ENCODE peak calls at places on chromosomes 3 and 15, in six cellular contexts. D is body of pancreas, R is spleen, Z is uterus, O is ovary, F is IMR-90. Q is an unnamed sample. For H3K4me1, the result is how much of the 10 kb centered on the place peaks cover.

GRCh38 chr3:67946446-67946845 is 292.0 kb upstream of the SUCLG2 start:
- DNase-seq in F (peak), Z (no peak), D (no peak), R (no peak), O (no peak), Q (no peak)

GRCh38 chr3:114624676-114625181 is 330.9 kb downstream of the TIGIT start:
- DNase-seq in R (peak), Z (peak), O (peak), F (peak), D (peak), Q (peak)

GRCh38 chr3:63967675-63968611 is 55.4 kb downstream of the PSMD6 start:
- DNase-seq in Z (peak), R (peak), O (peak), D (peak), F (peak), Q (peak)

GRCh38 chr3:12147263-12147780 is 11.4 kb downstream of the TIMP4 start:
- DNase-seq in F (no peak), Z (no peak), O (no peak), D (no peak), R (no peak), Q (no peak)

GRCh38 chr3:13365390-13366379 is 54.4 kb downstream of the NUP210 start:
- DNase-seq in D (no peak), R (no peak), O (no peak), F (no peak), Z (no peak), Q (no peak)

GRCh38 chr3:141108002-141108401 is 56.9 kb downstream of the SPSB4 start:
- DNase-seq in R (no peak), Z (no peak), F (no peak), D (peak), O (no peak), Q (no peak)

GRCh38 chr15:52672661-52673060 is 6.5 kb downstream of the ATOSA start:
- DNase-seq in D (no peak), Z (no peak), R (no peak), F (no peak), O (no peak), Q (no peak)

GRCh38 chr15:62894322-62895085 is 148.0 kb upstream of the TPM1 start:
- DNase-seq in O (no peak), F (peak), Z (no peak), R (no peak), D (no peak), Q (no peak)

GRCh38 chr15:50163719-50164410 is 18.1 kb upstream of the SLC27A2 start:
- DNase-seq in D (no peak), R (no peak), Z (no peak), F (no peak), O (no peak), Q (no peak)

GRCh38 chr15:41934843-41935242 is 37.5 kb downstream of the EHD4 start:
- DNase-seq in Z (no peak), D (no peak), F (no peak), O (no peak), R (peak), Q (peak)

GRCh38 chr3:152175576-152175883 is 93.2 kb upstream of the MBNL1 start:
- DNase-seq in O (no peak), F (peak), R (no peak), Z (no peak), D (no peak), Q (no peak)

GRCh38 chr3:101938262-101938847 is 89.0 kb downstream of the NFKBIZ start:
- DNase-seq in D (no peak), Z (no peak), F (no peak), O (no peak), R (no peak), Q (no peak)

GRCh38 chr15:26126070-26126469 is 262.9 kb upstream of the ATP10A start:
- DNase-seq in Z (no peak), R (no peak), D (peak), F (no peak), O (no peak), Q (no peak)

GRCh38 chr15:40815042-40815678 is 7.9 kb upstream of the DNAJC17 start:
- DNase-seq in F (no peak), D (peak), R (no peak), Z (no peak), O (peak), Q (peak)

GRCh38 chr3:12472796-12473195 is 11.5 kb upstream of the TSEN2 start:
- DNase-seq in F (no peak), Z (no peak), R (no peak), O (no peak), D (no peak), Q (no peak)

GRCh38 chr3:130517541-130517940 is 564 bp downstream of the COL6A6 start:
- DNase-seq in R (no peak), F (no peak), Z (no peak), D (no peak), O (no peak), Q (no peak)

GRCh38 chr3:10121064-10121463 is 5.6 kb downstream of the BRK1 start:
- DNase-seq in O (no peak), D (no peak), R (no peak), F (no peak), Z (no peak), Q (no peak)

GRCh38 chr3:113255100-113255853 is 43.9 kb downstream of the BOC start:
- DNase-seq in D (no peak), R (no peak), Z (no peak), O (peak), F (peak), Q (peak)

GRCh38 chr3:49930922-49931321 is 1.3 kb upstream of the MON1A start:
- DNase-seq in R (no peak), O (no peak), D (no peak), Z (no peak), F (no peak), Q (peak)

GRCh38 chr3:126570103-126570541 is 11.4 kb upstream of the C3orf22 start:
- DNase-seq in O (no peak), R (no peak), D (no peak), F (no peak), Z (no peak), Q (no peak)

GRCh38 chr3:42490243-42490642 is 12.2 kb upstream of the VIPR1 start:
- DNase-seq in D (peak), R (no peak), Z (no peak), O (peak), F (no peak), Q (peak)

GRCh38 chr3:124429129-124429815 is 301.0 kb upstream of the UMPS start:
- DNase-seq in D (no peak), O (no peak), F (peak), Z (no peak), R (no peak), Q (no peak)

GRCh38 chr3:11498174-11498573 is 145.5 kb downstream of the VGLL4 start:
- DNase-seq in F (no peak), R (no peak), O (no peak), D (no peak), Z (no peak), Q (no peak)

GRCh38 chr3:33581666-33582065 is 136.4 kb downstream of the CLASP2 start:
- DNase-seq in Z (no peak), D (no peak), R (no peak), F (no peak), O (no peak), Q (no peak)
- H3K4me1 ChIP-seq in Z (under half), D (under half), R (under half), F (under half), O (under half), Q (under half)

GRCh38 chr3:72398781-72399180 is 449.5 kb downstream of the SHQ1 start:
- DNase-seq in D (no peak), F (no peak), O (no peak), R (no peak), Z (no peak), Q (no peak)
- TF ChIP-seq POLR2A in D (no peak), F (no peak), O (no peak), R (no peak), Z (no peak), Q (no peak)

GRCh38 chr3:184594386-184595035 is 32.9 kb downstream of the EPHB3 start:
- DNase-seq in R (peak), Z (peak), O (no peak), F (no peak), D (no peak), Q (no peak)

GRCh38 chr3:184593923-184594303 is 32.3 kb downstream of the EPHB3 start:
- DNase-seq in O (no peak), F (no peak), Z (no peak), D (no peak), R (no peak), Q (no peak)

GRCh38 chr3:184596233-184596632 is 34.6 kb downstream of the EPHB3 start:
- DNase-seq in F (no peak), D (no peak), Z (no peak), R (no peak), O (no peak), Q (no peak)

GRCh38 chr3:184596886-184597575 is 35.4 kb downstream of the EPHB3 start:
- DNase-seq in Z (no peak), F (no peak), O (no peak), R (no peak), D (no peak), Q (no peak)

GRCh38 chr3:184595726-184596125 is 34.1 kb downstream of the EPHB3 start:
- DNase-seq in D (no peak), Z (no peak), F (no peak), O (no peak), R (no peak), Q (no peak)
- H3K4me1 ChIP-seq in D (under half), Z (under half), F (under half), O (under half), R (under half), Q (under half)

DNA sequence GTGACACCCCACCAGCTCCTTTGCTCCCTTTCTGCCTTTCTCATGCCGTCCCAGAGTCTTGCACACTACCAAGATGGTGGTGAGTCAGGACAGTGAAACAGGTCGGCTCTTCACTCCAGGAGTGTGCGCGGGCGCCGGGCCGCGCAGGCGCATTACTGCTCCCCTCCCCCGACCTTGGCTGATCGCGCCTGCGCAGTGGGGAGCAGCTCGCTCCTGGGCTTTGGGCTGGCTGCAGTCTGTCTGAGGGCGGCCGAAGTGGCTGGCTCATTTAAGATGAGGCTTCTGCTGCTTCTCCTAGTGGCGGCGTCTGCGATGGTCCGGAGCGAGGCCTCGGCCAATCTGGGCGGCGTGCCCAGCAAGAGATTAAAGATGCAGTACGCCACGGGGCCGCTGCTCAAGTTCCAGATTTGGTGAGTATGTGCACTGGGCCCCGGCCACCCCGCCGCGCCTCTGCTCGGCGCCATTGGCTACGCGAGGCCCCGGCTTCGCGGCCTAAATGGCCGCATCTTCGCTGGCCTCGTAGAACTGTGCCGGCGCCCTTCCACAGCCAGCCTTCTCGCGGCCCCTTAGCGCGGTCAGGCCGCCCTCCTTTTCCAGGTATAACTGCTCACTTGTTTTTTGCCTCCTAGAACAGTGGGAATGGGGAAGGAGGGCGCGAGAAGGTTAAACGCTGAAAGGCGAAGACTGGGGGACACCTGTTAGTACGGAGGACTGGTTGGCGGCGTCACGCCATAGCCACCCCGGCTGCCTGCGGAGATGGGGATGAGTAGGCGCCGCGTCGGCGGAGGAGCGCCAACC is at the start of gene SELENOT:
- DNase-seq in Z (peak), D (peak), O (peak), F (peak), R (peak), Q (peak)
- TF ChIP-seq POLR2A in Z (peak), D (peak), O (peak), F (peak), R (peak), Q (peak)

DNA sequence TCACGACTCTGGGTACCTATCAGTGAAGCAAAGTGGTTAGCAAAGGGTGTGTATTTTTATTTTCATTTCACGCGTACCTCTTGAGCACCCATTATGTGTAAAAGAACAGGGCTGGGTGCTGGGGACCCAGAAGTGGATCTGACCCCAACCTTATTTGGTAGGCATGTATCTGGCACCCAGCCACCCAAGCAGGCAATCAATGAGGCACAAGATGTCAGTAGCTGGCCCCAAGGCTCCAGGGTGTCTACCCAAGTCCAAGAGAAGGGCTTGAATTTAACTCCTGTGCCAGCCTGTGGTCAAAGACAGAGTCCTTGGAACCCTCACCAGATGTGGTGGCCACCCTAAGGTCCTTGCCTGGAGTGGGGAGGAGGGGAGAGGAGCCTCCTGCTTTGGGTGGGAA is 5.7 kb downstream of the PLEKHO2 start:
- DNase-seq in F (no peak), R (no peak), Z (no peak), O (no peak), D (no peak), Q (peak)
- H3K4me1 ChIP-seq in F (under half), R (half or more), Z (under half), O (under half), D (under half), Q (half or more)

GRCh38 chr3:155872904-155873646 is 2.6 kb downstream of the GMPS start:
- DNase-seq in Z (no peak), F (no peak), R (no peak), O (no peak), D (no peak), Q (no peak)

GRCh38 chr3:155871746-155872158 is 1.3 kb downstream of the GMPS start:
- DNase-seq in D (no peak), O (no peak), R (no peak), Z (no peak), F (peak), Q (no peak)

GRCh38 chr3:155870945-155871745 is 695 bp downstream of the GMPS start:
- DNase-seq in D (peak), R (peak), F (no peak), Z (peak), O (peak), Q (peak)

GRCh38 chr3:155869664-155870063 is 786 bp upstream of the GMPS start:
- DNase-seq in R (no peak), O (no peak), Z (no peak), D (no peak), F (no peak), Q (no peak)

DNA sequence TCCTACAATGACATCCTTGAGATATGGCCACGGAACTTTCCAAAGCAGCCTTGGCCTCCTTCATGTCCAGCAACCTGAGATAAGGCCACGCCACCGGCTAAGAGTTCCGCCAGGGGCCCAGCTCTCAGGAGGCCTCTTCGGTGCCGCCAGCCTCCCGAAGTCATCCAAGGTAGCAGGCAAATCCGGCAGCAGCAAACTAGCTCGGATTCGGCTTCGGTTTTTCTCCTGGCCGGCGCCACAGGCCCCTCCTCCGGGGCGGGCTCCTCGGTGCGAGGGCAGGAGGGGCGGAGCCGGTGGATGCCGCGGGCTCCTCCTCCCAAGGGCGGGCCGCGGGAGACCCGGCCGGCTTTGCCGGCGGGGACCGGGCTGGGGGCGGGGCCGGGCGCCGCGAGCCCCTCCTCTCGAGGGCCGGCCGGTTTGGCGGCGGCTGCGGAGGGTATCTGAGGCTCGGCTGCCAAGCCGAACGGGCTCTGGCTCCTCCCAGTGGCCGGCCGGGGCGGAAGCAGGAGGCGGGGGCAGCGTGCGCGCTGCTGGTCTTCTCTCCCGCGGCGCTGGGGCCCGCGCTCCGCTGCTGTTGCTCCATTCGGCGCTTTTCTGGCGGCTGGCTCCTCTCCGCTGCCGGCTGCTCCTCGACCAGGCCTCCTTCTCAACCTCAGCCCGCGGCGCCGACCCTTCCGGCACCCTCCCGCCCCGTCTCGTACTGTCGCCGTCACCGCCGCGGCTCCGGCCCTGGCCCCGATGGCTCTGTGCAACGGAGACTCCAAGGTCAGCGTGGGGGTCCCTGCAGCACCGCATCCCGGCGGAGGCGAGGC is at the start of gene GMPS:
- DNase-seq in F (peak), Z (peak), O (peak), D (peak), R (peak), Q (peak)
- TF ChIP-seq POLR2A in F (peak), Z (peak), O (peak), D (peak), R (no peak), Q (peak)

Q was measured in thyroid gland.